ENCODE peak calls at places on chromosomes 13 and 19, in six cellular contexts. H is neuronal stem cell, U is IMR-90, P is trophoblast cell, G is mesenchymal stem cell, Q is H9. T is an unnamed sample.

GRCh38 chr13:112188298-112188610 is 121.3 kb downstream of the SOX1 start:
- DNase-seq in U (no peak), Q (no peak), P (no peak), H (no peak), G (no peak), T (no peak)

GRCh38 chr19:37930416-37930815 is 23.4 kb downstream of the SIPA1L3 start:
- DNase-seq in H (no peak), G (no peak), Q (no peak), P (no peak), U (no peak), T (no peak)

GRCh38 chr13:106548064-106548696 is 12.7 kb upstream of the EFNB2 start:
- DNase-seq in G (peak; percentile 20), Q (no peak), H (no peak), P (no peak), U (peak; percentile 78), T (no peak)

GRCh38 chr19:44476559-44477408 is 23.5 kb downstream of the ZNF180 start:
- DNase-seq in Q (no peak), H (no peak), G (peak; percentile 30), P (peak; percentile 5), U (peak; percentile 15), T (peak; percentile 55)

GRCh38 chr19:5479958-5480357 is 24.7 kb downstream of the ZNRF4 start:
- DNase-seq in Q (no peak), G (no peak), P (no peak), U (no peak), H (no peak), T (no peak)

GRCh38 chr19:17156947-17157302 is 58.2 kb upstream of the USE1 start:
- DNase-seq in H (no peak), Q (no peak), U (no peak), G (no peak), P (no peak), T (no peak)

GRCh38 chr19:34317311-34317927 is 47.6 kb upstream of the GPI start:
- DNase-seq in H (no peak), P (peak; percentile 57), Q (no peak), U (no peak), G (peak; percentile 18), T (peak; percentile 31)

GRCh38 chr19:12647490-12648071 is 19.0 kb downstream of the MAN2B1 start:
- DNase-seq in H (no peak), Q (peak; percentile 92), U (no peak), G (no peak), P (peak; percentile 68), T (peak; percentile 41)

GRCh38 chr19:49149652-49150105 is 5.5 kb downstream of the HRC start:
- DNase-seq in H (peak; percentile 94), U (peak; percentile 83), Q (peak; percentile 80), P (peak; percentile 71), G (peak; percentile 93), T (peak; percentile 96)

GRCh38 chr19:50344661-50345318 is 15.6 kb upstream of the KCNC3 start:
- DNase-seq in P (no peak), Q (no peak), H (no peak), G (no peak), U (no peak), T (no peak)

GRCh38 chr19:35533822-35534521 is 716 bp downstream of the GAPDHS start:
- DNase-seq in H (no peak), G (peak; percentile 40), U (peak; percentile 57), Q (peak; percentile 71), P (peak; percentile 36), T (peak; percentile 86)

GRCh38 chr19:9430444-9430843 is 4.9 kb downstream of the ZNF266 start:
- DNase-seq in Q (no peak), P (no peak), U (no peak), H (no peak), G (no peak), T (no peak)

GRCh38 chr13:40505196-40505595 is 161.2 kb downstream of the FOXO1 start:
- DNase-seq in H (no peak), G (no peak), U (no peak), Q (no peak), P (no peak), T (no peak)

GRCh38 chr19:5028229-5028886 is 59.4 kb downstream of the KDM4B start:
- DNase-seq in H (no peak), G (no peak), U (no peak), Q (no peak), P (no peak), T (no peak)

GRCh38 chr19:38538793-38539528 is 78.8 kb downstream of the MAP4K1 start:
- DNase-seq in P (no peak), G (no peak), U (no peak), Q (no peak), H (no peak), T (no peak)

GRCh38 chr13:113926301-113926761 is 47.5 kb downstream of the C13orf46 start:
- DNase-seq in Q (peak; percentile 17), P (no peak), G (peak; percentile 62), H (no peak), U (peak; percentile 60), T (no peak)

GRCh38 chr19:38596057-38596981 is 21.4 kb downstream of the MAP4K1 start:
- DNase-seq in P (peak; percentile 32), G (peak; percentile 4), Q (peak; percentile 96), H (peak; percentile 85), U (no peak), T (peak; percentile 91)

GRCh38 chr19:18789883-18790565 is 1.1 kb downstream of the COMP start:
- DNase-seq in G (no peak), Q (peak; percentile 81), H (no peak), P (no peak), U (no peak), T (peak; percentile 58)

GRCh38 chr19:2587001-2587719 is 111.2 kb downstream of the GADD45B start:
- DNase-seq in G (peak; percentile 32), Q (peak; percentile 66), H (no peak), P (no peak), U (peak; percentile 35), T (peak; percentile 78)

GRCh38 chr13:99958402-99959126 is 13.0 kb downstream of the ZIC5 start:
- DNase-seq in Q (peak; percentile 69), P (no peak), H (no peak), U (no peak), G (no peak), T (peak; percentile 75)

GRCh38 chr19:38728752-38729541 is 15.3 kb downstream of the CAPN12 start:
- DNase-seq in G (no peak), U (no peak), P (no peak), H (no peak), Q (no peak), T (no peak)

GRCh38 chr13:31824705-31825512 is 85.6 kb downstream of the RXFP2 start:
- DNase-seq in H (no peak), G (peak; percentile 34), U (peak; percentile 16), Q (no peak), P (peak; percentile 4), T (peak; percentile 21)

GRCh38 chr19:42253245-42254082 is 1.5 kb downstream of the ERF start:
- DNase-seq in G (peak; percentile 68), Q (peak; percentile 75), P (peak; percentile 40), H (peak; percentile 73), U (peak; percentile 26), T (peak; percentile 87)

GRCh38 chr19:36604656-36605100 is 435 bp upstream of the ZNF382 start:
- DNase-seq in U (peak; percentile 40), G (peak; percentile 57), P (peak; percentile 67), H (no peak), Q (peak; percentile 27), T (peak; percentile 26)

GRCh38 chr13:106343831-106344230 is 191.6 kb downstream of the EFNB2 start:
- DNase-seq in Q (no peak), G (no peak), P (peak; percentile 50), H (no peak), U (no peak), T (peak; percentile 85)

GRCh38 chr19:48842744-48843162 is 6.5 kb upstream of the HSD17B14 start:
- DNase-seq in H (peak; percentile 81), G (peak; percentile 72), U (peak; percentile 48), Q (peak; percentile 71), P (peak; percentile 75), T (peak; percentile 75)

GRCh38 chr19:58562126-58563033 is 4.0 kb upstream of the UBE2M start:
- DNase-seq in H (no peak), G (no peak), Q (peak; percentile 44), U (peak; percentile 39), P (peak; percentile 34), T (no peak)
- H3K4ac ChIP-seq in H (peak overlapping the region; percentile 98), G (no peak overlapping the region), Q (no peak overlapping the region), U (peak overlapping the region; percentile 67), P (no peak overlapping the region), T (no peak overlapping the region)

DNA sequence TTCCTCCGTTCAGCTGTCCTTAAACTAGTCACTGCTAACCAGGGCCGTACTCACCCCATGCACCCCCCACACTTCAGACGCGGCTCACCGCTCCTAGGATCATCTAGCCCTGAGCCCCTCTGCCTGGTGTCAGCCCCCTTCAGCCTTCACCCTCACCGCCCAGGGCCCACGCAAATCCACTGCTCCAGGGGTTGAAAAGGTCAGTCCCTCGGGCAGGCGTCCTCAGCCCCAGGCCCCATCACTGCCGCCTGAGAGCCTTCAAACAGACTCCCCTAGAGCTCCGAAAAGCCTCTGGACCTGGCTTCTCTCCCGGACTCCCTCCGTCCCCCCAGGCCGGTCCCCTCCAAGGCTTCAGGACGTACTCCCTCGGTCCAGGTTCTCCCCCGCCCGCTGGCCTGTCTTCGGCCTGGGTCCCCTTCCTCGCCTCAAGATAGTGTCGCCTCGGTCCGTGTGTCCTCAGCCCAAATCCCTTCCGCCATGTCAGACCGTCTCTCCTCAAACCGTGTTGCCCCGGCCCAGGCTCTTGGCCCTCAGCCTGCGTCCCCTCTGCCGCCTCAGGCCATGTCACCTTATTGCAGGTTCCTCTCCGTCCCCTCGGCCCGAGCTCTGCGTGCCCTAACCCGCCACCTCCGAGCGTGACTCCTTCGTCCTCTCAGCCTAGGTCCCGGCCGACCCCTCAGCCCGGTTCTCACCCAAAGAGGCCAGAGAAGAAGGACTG is 553 bp downstream of the NAPA start:
- DNase-seq in H (no peak), P (no peak), Q (no peak), U (no peak), G (peak; percentile 23), T (no peak)
- H3K4ac ChIP-seq in H (no peak overlapping the region), P (peak overlapping the region; percentile 98), Q (no peak overlapping the region), U (peak overlapping the region; percentile 82), G (peak overlapping the region; percentile 89), T (no peak overlapping the region)

GRCh38 chr19:6739390-6739883 is at the start of gene TRIP10:
- DNase-seq in H (peak; percentile 79), P (peak; percentile 85), U (peak; percentile 72), Q (peak; percentile 78), G (peak; percentile 79), T (peak; percentile 85)
- H3K4ac ChIP-seq in H (no peak within 1 kb of the TSS), P (peak within 1 kb of the TSS; percentile 98), U (peak within 1 kb of the TSS; percentile 76), Q (no peak within 1 kb of the TSS), G (peak within 1 kb of the TSS; percentile 91), T (peak within 1 kb of the TSS; percentile 95)

GRCh38 chr19:1259873-1260748 is 9.0 kb upstream of the CIRBP start:
- DNase-seq in P (peak; percentile 67), U (no peak), Q (no peak), H (no peak), G (no peak), T (peak; percentile 67)

GRCh38 chr19:1262687-1263123 is 6.4 kb upstream of the CIRBP start:
- DNase-seq in G (no peak), U (no peak), P (no peak), Q (no peak), H (no peak), T (no peak)

GRCh38 chr19:1260749-1261511 is 8.2 kb upstream of the CIRBP start:
- DNase-seq in U (peak; percentile 96), P (peak; percentile 99), G (peak; percentile 95), Q (peak; percentile 97), H (peak; percentile 97), T (peak; percentile 97)

GRCh38 chr19:1261863-1262686 is 7.1 kb upstream of the CIRBP start:
- DNase-seq in P (peak; percentile 51), Q (no peak), G (peak; percentile 54), H (no peak), U (peak; percentile 43), T (no peak)

DNA sequence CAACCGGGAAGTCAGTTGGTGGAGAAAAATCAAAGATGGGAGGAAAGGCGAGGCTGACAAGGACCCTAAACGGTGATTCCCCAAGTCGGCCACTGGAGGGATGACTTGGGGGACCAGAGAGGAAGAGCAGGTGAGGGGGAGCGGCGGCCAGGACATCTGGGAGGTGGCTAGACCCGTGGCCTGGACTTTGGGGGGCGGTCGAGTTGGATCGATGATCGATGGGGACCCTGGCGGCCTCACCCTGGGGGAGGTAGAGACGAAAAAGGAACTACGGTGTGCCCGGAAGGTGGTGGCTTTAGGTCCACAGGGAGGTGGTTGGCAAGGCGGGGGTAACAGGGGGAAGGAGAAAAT is 7.6 kb upstream of the CIRBP start:
- DNase-seq in H (no peak), G (peak; percentile 54), U (no peak), Q (no peak), P (no peak), T (peak; percentile 67)
- H3K4ac ChIP-seq in H (peak overlapping the region; percentile 69), G (peak overlapping the region; percentile 97), U (peak overlapping the region; percentile 97), Q (no peak overlapping the region), P (no peak overlapping the region), T (peak overlapping the region; percentile 4)

T was measured in mesendoderm.